ENCODE peak calls at places on chromosome 18, in seven cellular contexts. One of them, this sample, is unnamed.
A peak's percentile ranks its signal among the peaks of the same experiment; 100 is the strongest.

GRCh38 chr18:77501266-77501665 is 251.6 kb downstream of the GALR1 start:
- DNase-seq in activated effector memory CD4-positive, alpha-beta T cell treated with Interleukin-2 at 50 U/mL for 16 hours: no peak
- DNase-seq in cardiac fibroblast: no peak
- DNase-seq in breast epithelium: no peak
- DNase-seq in NCI-H2081: no peak
- DNase-seq in stimulated activated CD4-positive, alpha-beta T cell treated with anti-CD3 and anti-CD28 coated beads, Interleukin-15, amount 100 ng/mL, for 1 hour: no peak
- DNase-seq in dorsolateral prefrontal cortex: no peak
- DNase-seq in this sample: peak; percentile 64

GRCh38 chr18:51153659-51154371 is 43.7 kb downstream of the MEX3C start:
- DNase-seq in stimulated activated CD4-positive, alpha-beta T cell treated with anti-CD3 and anti-CD28 coated beads, Interleukin-15, amount 100 ng/mL, for 1 hour: peak; percentile 13
- DNase-seq in activated effector memory CD4-positive, alpha-beta T cell treated with Interleukin-2 at 50 U/mL for 16 hours: peak; percentile 32
- DNase-seq in NCI-H2081: no peak
- DNase-seq in breast epithelium: no peak
- DNase-seq in cardiac fibroblast: no peak
- DNase-seq in dorsolateral prefrontal cortex: no peak
- DNase-seq in this sample: peak; percentile 75

GRCh38 chr18:76592981-76593381 is 97.9 kb upstream of the ZNF516 start:
- DNase-seq in NCI-H2081: peak; percentile 26
- DNase-seq in cardiac fibroblast: peak; percentile 17
- DNase-seq in breast epithelium: no peak
- DNase-seq in stimulated activated CD4-positive, alpha-beta T cell treated with anti-CD3 and anti-CD28 coated beads, Interleukin-15, amount 100 ng/mL, for 1 hour: no peak
- DNase-seq in activated effector memory CD4-positive, alpha-beta T cell treated with Interleukin-2 at 50 U/mL for 16 hours: no peak
- DNase-seq in dorsolateral prefrontal cortex: no peak
- DNase-seq in this sample: no peak

GRCh38 chr18:7476386-7476785 is 90.7 kb upstream of the PTPRM start:
- DNase-seq in NCI-H2081: no peak
- DNase-seq in stimulated activated CD4-positive, alpha-beta T cell treated with anti-CD3 and anti-CD28 coated beads, Interleukin-15, amount 100 ng/mL, for 1 hour: no peak
- DNase-seq in cardiac fibroblast: no peak
- DNase-seq in activated effector memory CD4-positive, alpha-beta T cell treated with Interleukin-2 at 50 U/mL for 16 hours: no peak
- DNase-seq in dorsolateral prefrontal cortex: no peak
- DNase-seq in breast epithelium: no peak
- DNase-seq in this sample: no peak

GRCh38 chr18:45026162-45026561 is 345.5 kb downstream of the SETBP1 start:
- DNase-seq in dorsolateral prefrontal cortex: no peak
- DNase-seq in activated effector memory CD4-positive, alpha-beta T cell treated with Interleukin-2 at 50 U/mL for 16 hours: no peak
- DNase-seq in NCI-H2081: no peak
- DNase-seq in stimulated activated CD4-positive, alpha-beta T cell treated with anti-CD3 and anti-CD28 coated beads, Interleukin-15, amount 100 ng/mL, for 1 hour: no peak
- DNase-seq in breast epithelium: no peak
- DNase-seq in cardiac fibroblast: no peak
- DNase-seq in this sample: no peak

GRCh38 chr18:13271512-13271911 is 53.0 kb downstream of the LDLRAD4 start:
- DNase-seq in breast epithelium: no peak
- DNase-seq in dorsolateral prefrontal cortex: no peak
- DNase-seq in cardiac fibroblast: no peak
- DNase-seq in stimulated activated CD4-positive, alpha-beta T cell treated with anti-CD3 and anti-CD28 coated beads, Interleukin-15, amount 100 ng/mL, for 1 hour: no peak
- DNase-seq in NCI-H2081: no peak
- DNase-seq in activated effector memory CD4-positive, alpha-beta T cell treated with Interleukin-2 at 50 U/mL for 16 hours: no peak
- DNase-seq in this sample: no peak

GRCh38 chr18:49024808-49025361 is 74.1 kb upstream of the SMAD7 start:
- DNase-seq in NCI-H2081: no peak
- DNase-seq in cardiac fibroblast: no peak
- DNase-seq in activated effector memory CD4-positive, alpha-beta T cell treated with Interleukin-2 at 50 U/mL for 16 hours: no peak
- DNase-seq in dorsolateral prefrontal cortex: peak; percentile 14
- DNase-seq in breast epithelium: no peak
- DNase-seq in stimulated activated CD4-positive, alpha-beta T cell treated with anti-CD3 and anti-CD28 coated beads, Interleukin-15, amount 100 ng/mL, for 1 hour: no peak
- DNase-seq in this sample: no peak

GRCh38 chr18:52337286-52337685 is 2.7 kb upstream of the DCC start:
- DNase-seq in dorsolateral prefrontal cortex: no peak
- DNase-seq in activated effector memory CD4-positive, alpha-beta T cell treated with Interleukin-2 at 50 U/mL for 16 hours: no peak
- DNase-seq in breast epithelium: no peak
- DNase-seq in NCI-H2081: no peak
- DNase-seq in stimulated activated CD4-positive, alpha-beta T cell treated with anti-CD3 and anti-CD28 coated beads, Interleukin-15, amount 100 ng/mL, for 1 hour: no peak
- DNase-seq in cardiac fibroblast: no peak
- DNase-seq in this sample: no peak

GRCh38 chr18:54775686-54776085 is 52.6 kb upstream of the RAB27B start:
- DNase-seq in breast epithelium: no peak
- DNase-seq in NCI-H2081: no peak
- DNase-seq in stimulated activated CD4-positive, alpha-beta T cell treated with anti-CD3 and anti-CD28 coated beads, Interleukin-15, amount 100 ng/mL, for 1 hour: no peak
- DNase-seq in dorsolateral prefrontal cortex: no peak
- DNase-seq in activated effector memory CD4-positive, alpha-beta T cell treated with Interleukin-2 at 50 U/mL for 16 hours: no peak
- DNase-seq in cardiac fibroblast: peak; percentile 94
- DNase-seq in this sample: no peak

GRCh38 chr18:51621103-51621969 is 423.9 kb upstream of the MEX3C start:
- DNase-seq in breast epithelium: peak; percentile 61
- DNase-seq in NCI-H2081: peak; percentile 59
- DNase-seq in activated effector memory CD4-positive, alpha-beta T cell treated with Interleukin-2 at 50 U/mL for 16 hours: no peak
- DNase-seq in cardiac fibroblast: peak; percentile 57
- DNase-seq in dorsolateral prefrontal cortex: peak; percentile 80
- DNase-seq in stimulated activated CD4-positive, alpha-beta T cell treated with anti-CD3 and anti-CD28 coated beads, Interleukin-15, amount 100 ng/mL, for 1 hour: no peak
- DNase-seq in this sample: no peak

GRCh38 chr18:79379931-79380815 is 15.6 kb upstream of the NFATC1 start:
- DNase-seq in NCI-H2081: no peak
- DNase-seq in dorsolateral prefrontal cortex: no peak
- DNase-seq in stimulated activated CD4-positive, alpha-beta T cell treated with anti-CD3 and anti-CD28 coated beads, Interleukin-15, amount 100 ng/mL, for 1 hour: no peak
- DNase-seq in activated effector memory CD4-positive, alpha-beta T cell treated with Interleukin-2 at 50 U/mL for 16 hours: no peak
- DNase-seq in breast epithelium: no peak
- DNase-seq in cardiac fibroblast: no peak
- DNase-seq in this sample: no peak

GRCh38 chr18:12293831-12294230 is 14.2 kb upstream of the TUBB6 start:
- DNase-seq in stimulated activated CD4-positive, alpha-beta T cell treated with anti-CD3 and anti-CD28 coated beads, Interleukin-15, amount 100 ng/mL, for 1 hour: no peak
- DNase-seq in dorsolateral prefrontal cortex: no peak
- DNase-seq in breast epithelium: no peak
- DNase-seq in cardiac fibroblast: no peak
- DNase-seq in NCI-H2081: no peak
- DNase-seq in activated effector memory CD4-positive, alpha-beta T cell treated with Interleukin-2 at 50 U/mL for 16 hours: no peak
- DNase-seq in this sample: no peak

GRCh38 chr18:53771664-53772063 is 452.8 kb downstream of the MBD2 start:
- DNase-seq in NCI-H2081: peak; percentile 40
- DNase-seq in dorsolateral prefrontal cortex: no peak
- DNase-seq in breast epithelium: no peak
- DNase-seq in stimulated activated CD4-positive, alpha-beta T cell treated with anti-CD3 and anti-CD28 coated beads, Interleukin-15, amount 100 ng/mL, for 1 hour: no peak
- DNase-seq in activated effector memory CD4-positive, alpha-beta T cell treated with Interleukin-2 at 50 U/mL for 16 hours: no peak
- DNase-seq in cardiac fibroblast: no peak
- DNase-seq in this sample: no peak

GRCh38 chr18:10530852-10531251 is 5.0 kb downstream of the NAPG start:
- DNase-seq in dorsolateral prefrontal cortex: no peak
- DNase-seq in stimulated activated CD4-positive, alpha-beta T cell treated with anti-CD3 and anti-CD28 coated beads, Interleukin-15, amount 100 ng/mL, for 1 hour: no peak
- DNase-seq in activated effector memory CD4-positive, alpha-beta T cell treated with Interleukin-2 at 50 U/mL for 16 hours: no peak
- DNase-seq in NCI-H2081: no peak
- DNase-seq in breast epithelium: no peak
- DNase-seq in cardiac fibroblast: peak; percentile 34
- DNase-seq in this sample: no peak

GRCh38 chr18:12405066-12405465 is 2.7 kb upstream of the PRELID3A start:
- DNase-seq in dorsolateral prefrontal cortex: no peak
- DNase-seq in cardiac fibroblast: no peak
- DNase-seq in stimulated activated CD4-positive, alpha-beta T cell treated with anti-CD3 and anti-CD28 coated beads, Interleukin-15, amount 100 ng/mL, for 1 hour: no peak
- DNase-seq in activated effector memory CD4-positive, alpha-beta T cell treated with Interleukin-2 at 50 U/mL for 16 hours: no peak
- DNase-seq in breast epithelium: no peak
- DNase-seq in NCI-H2081: no peak
- DNase-seq in this sample: no peak

GRCh38 chr18:4352746-4353522 is 102.2 kb downstream of the DLGAP1 start:
- DNase-seq in NCI-H2081: no peak
- DNase-seq in cardiac fibroblast: no peak
- DNase-seq in stimulated activated CD4-positive, alpha-beta T cell treated with anti-CD3 and anti-CD28 coated beads, Interleukin-15, amount 100 ng/mL, for 1 hour: no peak
- DNase-seq in activated effector memory CD4-positive, alpha-beta T cell treated with Interleukin-2 at 50 U/mL for 16 hours: no peak
- DNase-seq in breast epithelium: no peak
- DNase-seq in dorsolateral prefrontal cortex: no peak
- DNase-seq in this sample: no peak

GRCh38 chr18:48920408-48921038 is 30.2 kb downstream of the SMAD7 start:
- DNase-seq in breast epithelium: no peak
- DNase-seq in cardiac fibroblast: no peak
- DNase-seq in NCI-H2081: no peak
- DNase-seq in dorsolateral prefrontal cortex: no peak
- DNase-seq in stimulated activated CD4-positive, alpha-beta T cell treated with anti-CD3 and anti-CD28 coated beads, Interleukin-15, amount 100 ng/mL, for 1 hour: no peak
- DNase-seq in activated effector memory CD4-positive, alpha-beta T cell treated with Interleukin-2 at 50 U/mL for 16 hours: no peak
- DNase-seq in this sample: no peak

GRCh38 chr18:6482198-6482977 is 67.7 kb upstream of the L3MBTL4 start:
- DNase-seq in stimulated activated CD4-positive, alpha-beta T cell treated with anti-CD3 and anti-CD28 coated beads, Interleukin-15, amount 100 ng/mL, for 1 hour: no peak
- DNase-seq in breast epithelium: no peak
- DNase-seq in cardiac fibroblast: peak; percentile 64
- DNase-seq in dorsolateral prefrontal cortex: no peak
- DNase-seq in NCI-H2081: peak; percentile 55
- DNase-seq in activated effector memory CD4-positive, alpha-beta T cell treated with Interleukin-2 at 50 U/mL for 16 hours: no peak
- DNase-seq in this sample: no peak

GRCh38 chr18:5238371-5238758 is 41.3 kb upstream of the AKAIN1 start:
- DNase-seq in activated effector memory CD4-positive, alpha-beta T cell treated with Interleukin-2 at 50 U/mL for 16 hours: peak; percentile 49
- DNase-seq in cardiac fibroblast: no peak
- DNase-seq in stimulated activated CD4-positive, alpha-beta T cell treated with anti-CD3 and anti-CD28 coated beads, Interleukin-15, amount 100 ng/mL, for 1 hour: no peak
- DNase-seq in dorsolateral prefrontal cortex: peak; percentile 30
- DNase-seq in NCI-H2081: peak; percentile 32
- DNase-seq in breast epithelium: peak; percentile 52
- DNase-seq in this sample: no peak

GRCh38 chr18:22465859-22466602 is 48.3 kb upstream of the CTAGE1 start:
- DNase-seq in activated effector memory CD4-positive, alpha-beta T cell treated with Interleukin-2 at 50 U/mL for 16 hours: no peak
- DNase-seq in stimulated activated CD4-positive, alpha-beta T cell treated with anti-CD3 and anti-CD28 coated beads, Interleukin-15, amount 100 ng/mL, for 1 hour: no peak
- DNase-seq in cardiac fibroblast: peak; percentile 98
- DNase-seq in NCI-H2081: no peak
- DNase-seq in dorsolateral prefrontal cortex: no peak
- DNase-seq in breast epithelium: no peak
- DNase-seq in this sample: peak; percentile 91

GRCh38 chr18:46761054-46761769 is 4.4 kb upstream of the ST8SIA5 start:
- DNase-seq in NCI-H2081: peak; percentile 96
- DNase-seq in breast epithelium: no peak
- DNase-seq in cardiac fibroblast: no peak
- DNase-seq in dorsolateral prefrontal cortex: no peak
- DNase-seq in stimulated activated CD4-positive, alpha-beta T cell treated with anti-CD3 and anti-CD28 coated beads, Interleukin-15, amount 100 ng/mL, for 1 hour: no peak
- DNase-seq in activated effector memory CD4-positive, alpha-beta T cell treated with Interleukin-2 at 50 U/mL for 16 hours: no peak
- DNase-seq in this sample: no peak

GRCh38 chr18:40868110-40868858 is 1086.8 kb upstream of the PIK3C3 start:
- DNase-seq in NCI-H2081: no peak
- DNase-seq in breast epithelium: no peak
- DNase-seq in cardiac fibroblast: peak; percentile 99
- DNase-seq in stimulated activated CD4-positive, alpha-beta T cell treated with anti-CD3 and anti-CD28 coated beads, Interleukin-15, amount 100 ng/mL, for 1 hour: no peak
- DNase-seq in activated effector memory CD4-positive, alpha-beta T cell treated with Interleukin-2 at 50 U/mL for 16 hours: no peak
- DNase-seq in dorsolateral prefrontal cortex: no peak
- DNase-seq in this sample: no peak

GRCh38 chr18:41767960-41768359 is 187.1 kb upstream of the PIK3C3 start:
- DNase-seq in NCI-H2081: no peak
- DNase-seq in stimulated activated CD4-positive, alpha-beta T cell treated with anti-CD3 and anti-CD28 coated beads, Interleukin-15, amount 100 ng/mL, for 1 hour: no peak
- DNase-seq in dorsolateral prefrontal cortex: no peak
- DNase-seq in activated effector memory CD4-positive, alpha-beta T cell treated with Interleukin-2 at 50 U/mL for 16 hours: no peak
- DNase-seq in breast epithelium: no peak
- DNase-seq in cardiac fibroblast: peak; percentile 65
- DNase-seq in this sample: no peak

GRCh38 chr18:56235061-56235772 is 403.2 kb downstream of the TXNL1 start:
- DNase-seq in NCI-H2081: no peak
- DNase-seq in activated effector memory CD4-positive, alpha-beta T cell treated with Interleukin-2 at 50 U/mL for 16 hours: no peak
- DNase-seq in dorsolateral prefrontal cortex: no peak
- DNase-seq in stimulated activated CD4-positive, alpha-beta T cell treated with anti-CD3 and anti-CD28 coated beads, Interleukin-15, amount 100 ng/mL, for 1 hour: no peak
- DNase-seq in breast epithelium: no peak
- DNase-seq in cardiac fibroblast: no peak
- DNase-seq in this sample: no peak

This sample was measured in esophagus muscularis mucosa.